ENCODE peak calls at places on chromosomes 5 and 9, in six cellular contexts. K is CD8-positive, alpha-beta memory T cell; U is iPS DF 6.9; C is body of pancreas; N is effector memory CD4-positive, alpha-beta T cell; X is SK-N-SH. G is an unnamed sample.

GRCh38 chr5:35741126-35741711 is 115.5 kb upstream of the IL7R start:
- DNase-seq in U (no peak), C (no peak), N (no peak), X (no peak), K (no peak), G (no peak)

GRCh38 chr9:101119206-101119819 is 90.8 kb downstream of the PLPPR1 start:
- DNase-seq in X (peak), K (no peak), C (peak), N (no peak), U (peak), G (peak)

GRCh38 chr9:2085719-2086515 is 70.8 kb downstream of the SMARCA2 start:
- DNase-seq in C (no peak), U (no peak), N (no peak), K (no peak), X (peak), G (no peak)

GRCh38 chr9:69888876-69889585 is 68.4 kb downstream of the CFAP95 start:
- DNase-seq in K (no peak), C (no peak), X (no peak), N (no peak), U (no peak), G (no peak)

GRCh38 chr5:53882637-53883036 is 322.2 kb downstream of the NDUFS4 start:
- DNase-seq in U (peak), N (no peak), X (no peak), C (no peak), K (no peak), G (no peak)

GRCh38 chr5:118196229-118196628 is 792.1 kb downstream of the DTWD2 start:
- DNase-seq in K (no peak), U (no peak), C (no peak), N (no peak), X (no peak), G (no peak)

GRCh38 chr5:93189707-93190120 is 391.3 kb downstream of the NR2F1-AS1 start:
- DNase-seq in U (no peak), K (no peak), N (no peak), C (no peak), X (no peak), G (no peak)

GRCh38 chr9:86175743-86176456 is 76.5 kb upstream of the GOLM1 start:
- DNase-seq in K (no peak), C (no peak), X (peak), U (no peak), N (no peak), G (no peak)

GRCh38 chr5:69032009-69032408 is 61.8 kb upstream of the SLC30A5 start:
- DNase-seq in C (no peak), K (no peak), N (no peak), U (no peak), X (no peak), G (no peak)

GRCh38 chr5:143054480-143054941 is 284.3 kb downstream of the ARHGAP26 start:
- DNase-seq in U (no peak), K (no peak), N (no peak), C (peak), X (no peak), G (no peak)

GRCh38 chr5:40677456-40677855 is 2.3 kb upstream of the PTGER4 start:
- DNase-seq in X (no peak), N (no peak), C (no peak), U (no peak), K (no peak), G (no peak)

GRCh38 chr9:97938081-97938644 is at the start of gene HEMGN:
- DNase-seq in U (no peak), X (no peak), N (peak), K (peak), C (no peak), G (no peak)

GRCh38 chr5:177508837-177509236 is 789 bp downstream of the DOK3 start:
- DNase-seq in X (no peak), C (no peak), K (no peak), N (no peak), U (no peak), G (no peak)

GRCh38 chr5:112004867-112005532 is 248.0 kb upstream of the NREP start:
- DNase-seq in C (no peak), N (no peak), X (no peak), K (no peak), U (no peak), G (no peak)

GRCh38 chr9:106878943-106879916 is 16.3 kb downstream of the ZNF462 start:
- DNase-seq in N (no peak), U (no peak), K (no peak), C (peak), X (peak), G (no peak)

GRCh38 chr9:36903541-36904435 is 130.3 kb downstream of the PAX5 start:
- DNase-seq in C (peak), X (peak), N (no peak), K (no peak), U (no peak), G (no peak)

GRCh38 chr9:2610985-2611384 is 10.6 kb upstream of the VLDLR start:
- DNase-seq in U (no peak), N (no peak), X (no peak), K (no peak), C (no peak), G (no peak)

GRCh38 chr9:6549106-6549505 is 96.4 kb downstream of the GLDC start:
- DNase-seq in N (no peak), K (no peak), X (peak), U (no peak), C (no peak), G (no peak)

GRCh38 chr9:75855509-75855908 is 35.0 kb upstream of the PCSK5 start:
- DNase-seq in C (peak), K (no peak), N (no peak), U (no peak), X (no peak), G (no peak)

GRCh38 chr5:80181618-80182211 is 74.1 kb downstream of the SERINC5 start:
- DNase-seq in N (peak), C (peak), X (no peak), U (no peak), K (peak), G (no peak)

GRCh38 chr5:7372399-7372798 is 23.5 kb upstream of the ADCY2 start:
- DNase-seq in X (no peak), K (no peak), C (no peak), N (no peak), U (no peak), G (no peak)

GRCh38 chr5:72848474-72849428 is 32.3 kb downstream of the TNPO1 start:
- DNase-seq in N (peak), K (peak), X (peak), C (peak), U (no peak), G (peak)

GRCh38 chr9:109442716-109443115 is 55.4 kb downstream of the PTPN3 start:
- DNase-seq in X (no peak), U (no peak), N (no peak), K (no peak), C (no peak), G (no peak)

GRCh38 chr5:121969660-121970295 is 8.0 kb downstream of the SRFBP1 start:
- DNase-seq in C (no peak), X (no peak), N (no peak), K (no peak), U (no peak), G (no peak)

GRCh38 chr5:145887976-145888574 is 15.3 kb upstream of the GRXCR2 start:
- DNase-seq in C (peak), N (no peak), K (no peak), U (peak), X (peak), G (no peak)

GRCh38 chr5:169126376-169127043 is 174.4 kb downstream of the SLIT3 start:
- DNase-seq in K (no peak), X (no peak), N (no peak), U (no peak), C (peak), G (no peak)

GRCh38 chr5:150516011-150516410 is 8.1 kb downstream of the NDST1 start:
- DNase-seq in N (no peak), U (no peak), X (peak), C (peak), K (no peak), G (no peak)

GRCh38 chr5:96083361-96083881 is 121.8 kb upstream of the ELL2 start:
- DNase-seq in K (no peak), X (no peak), U (no peak), C (no peak), N (no peak), G (no peak)

GRCh38 chr9:117616436-117616835 is 87.8 kb upstream of the TLR4 start:
- DNase-seq in N (no peak), X (peak), C (peak), U (no peak), K (no peak), G (no peak)

GRCh38 chr5:164555809-164556208 is 1050.4 kb downstream of the MAT2B start:
- DNase-seq in X (no peak), K (no peak), U (no peak), C (no peak), N (no peak), G (no peak)

GRCh38 chr5:83031391-83031790 is 45.8 kb downstream of the TMEM167A start:
- DNase-seq in X (no peak), C (no peak), N (no peak), K (no peak), U (no peak), G (no peak)

GRCh38 chr5:83026507-83026906 is 50.7 kb downstream of the TMEM167A start:
- DNase-seq in X (no peak), U (no peak), C (no peak), K (no peak), N (no peak), G (no peak)

GRCh38 chr5:83025690-83026472 is 51.3 kb downstream of the TMEM167A start:
- DNase-seq in X (no peak), N (no peak), U (no peak), C (no peak), K (no peak), G (no peak)

GRCh38 chr5:83029912-83030311 is 47.3 kb downstream of the TMEM167A start:
- DNase-seq in K (no peak), C (no peak), U (no peak), X (no peak), N (no peak), G (no peak)

DNA sequence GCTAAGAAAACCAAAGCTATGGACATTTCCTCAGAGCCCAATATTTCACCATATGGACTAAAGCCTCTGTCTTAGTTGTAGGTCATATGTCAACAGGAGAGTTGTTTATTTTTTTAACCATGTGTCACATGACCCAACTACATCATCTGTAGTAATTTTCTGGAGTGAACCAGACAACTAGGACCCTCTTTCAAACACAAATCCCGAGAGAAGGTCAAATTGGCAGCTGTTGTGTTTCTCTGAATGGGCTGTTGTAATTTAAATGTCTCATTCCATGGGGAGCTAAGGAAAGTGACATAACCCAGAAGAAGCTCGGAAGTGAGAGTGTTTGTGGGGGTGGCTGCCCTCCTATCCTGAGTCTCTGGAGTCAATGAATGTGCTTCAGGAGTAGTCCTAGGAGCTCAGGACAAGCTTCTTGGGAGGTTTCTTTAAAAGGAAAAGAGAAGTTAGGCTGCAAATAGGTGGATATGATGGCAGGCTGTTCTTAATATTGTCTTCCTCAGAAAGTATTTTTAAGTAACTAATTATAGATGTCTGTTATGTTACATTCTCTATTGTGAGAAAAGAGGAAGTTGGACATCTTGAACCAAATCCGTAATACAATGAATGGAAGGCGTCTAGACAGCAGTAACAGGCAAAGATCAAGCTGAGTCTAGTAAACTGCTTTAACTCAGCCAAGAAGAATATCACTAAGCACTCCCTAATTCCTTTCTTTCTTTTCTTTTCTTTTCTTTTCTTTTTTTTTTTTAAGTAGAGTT is 50.1 kb downstream of the TMEM167A start:
- DNase-seq in N (no peak), C (no peak), X (no peak), U (peak), K (no peak), G (no peak)
- H3K27ac ChIP-seq in N (no peak), C (no peak), X (no peak), U (no peak), K (no peak), G (no peak)

GRCh38 chr9:123225374-123225813 is 43.0 kb downstream of the STRBP start:
- DNase-seq in U (peak), K (peak), X (peak), C (peak), N (peak), G (no peak)

GRCh38 chr9:123220127-123220526 is 48.3 kb downstream of the STRBP start:
- DNase-seq in N (no peak), U (no peak), K (no peak), X (no peak), C (no peak), G (no peak)

GRCh38 chr9:123225995-123226394 is 42.4 kb downstream of the STRBP start:
- DNase-seq in U (no peak), N (no peak), X (no peak), K (no peak), C (no peak), G (no peak)
- H3K27ac ChIP-seq in U (no peak), N (no peak), X (no peak), K (no peak), C (no peak), G (no peak)

GRCh38 chr9:124820606-124821246 is 32.5 kb upstream of the WDR38 start:
- DNase-seq in K (no peak), X (no peak), N (no peak), C (no peak), U (no peak), G (no peak)

GRCh38 chr9:124815601-124816000 is 37.7 kb upstream of the WDR38 start:
- DNase-seq in N (no peak), U (no peak), X (no peak), K (no peak), C (no peak), G (no peak)

GRCh38 chr9:124818431-124819281 is 34.6 kb upstream of the WDR38 start:
- DNase-seq in C (peak), U (no peak), X (peak), N (no peak), K (no peak), G (no peak)

DNA sequence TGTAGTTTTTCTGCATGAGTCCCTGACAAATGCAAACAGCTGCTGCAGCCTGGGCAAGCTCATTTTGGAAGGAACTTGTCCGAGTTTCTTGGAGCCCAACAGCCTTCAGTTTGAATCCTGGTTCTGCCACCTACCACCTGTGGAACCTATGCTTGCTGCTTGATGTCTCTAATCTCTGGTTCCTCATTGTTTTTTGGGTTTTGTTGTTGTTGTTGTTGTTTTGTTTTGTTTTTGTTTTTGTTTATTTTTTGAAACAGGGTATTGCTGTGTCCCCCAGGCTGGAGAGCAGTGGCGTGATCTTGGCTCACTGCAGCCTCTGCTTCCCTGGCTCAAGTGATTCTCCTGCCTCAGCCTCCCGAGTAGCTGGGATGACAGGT is 32.0 kb upstream of the WDR38 start:
- DNase-seq in K (no peak), X (no peak), U (no peak), C (no peak), N (no peak), G (no peak)
- H3K27ac ChIP-seq in K (no peak), X (no peak), U (no peak), C (peak), N (no peak), G (no peak)

GRCh38 chr9:93459432-93459847 is 6.1 kb upstream of the FAM120AOS start:
- DNase-seq in K (no peak), U (no peak), C (no peak), N (no peak), X (no peak), G (no peak)

GRCh38 chr9:93456504-93456903 is 3.1 kb upstream of the FAM120AOS start:
- DNase-seq in K (no peak), U (no peak), C (no peak), N (no peak), X (no peak), G (no peak)

GRCh38 chr9:93460689-93461413 is 7.5 kb upstream of the FAM120AOS start:
- DNase-seq in N (no peak), X (no peak), K (no peak), U (no peak), C (no peak), G (no peak)

GRCh38 chr9:93461414-93461743 is 8.0 kb upstream of the FAM120AOS start:
- DNase-seq in K (no peak), C (no peak), N (no peak), X (no peak), U (no peak), G (no peak)

GRCh38 chr9:93458702-93459101 is 5.3 kb upstream of the FAM120AOS start:
- DNase-seq in N (no peak), X (no peak), C (no peak), K (no peak), U (no peak), G (no peak)
- H3K27ac ChIP-seq in N (peak), X (no peak), C (no peak), K (no peak), U (no peak), G (no peak)

G was measured in caudate nucleus.